ENCODE peak calls at places on chromosomes 2 and 18, in four cellular contexts. S is K562, M is A549, F is tibial nerve. Q is an unnamed sample.

GRCh38 chr18:25109484-25109883 is 242.5 kb downstream of the ZNF521 start:
- DNase-seq in F (no peak), S (no peak), M (no peak), Q (no peak)

GRCh38 chr2:151051584-151052220 is 210.0 kb downstream of the RBM43 start:
- DNase-seq in F (no peak), S (peak; percentile 42), M (peak; percentile 49), Q (no peak)

GRCh38 chr2:143732076-143732475 is 602.9 kb downstream of the ARHGAP15 start:
- DNase-seq in F (no peak), M (peak; percentile 4), S (no peak), Q (no peak)

GRCh38 chr2:88831792-88832248 is 140.3 kb downstream of the RPIA start:
- DNase-seq in F (no peak), M (peak; percentile 66), S (peak; percentile 62), Q (no peak)

GRCh38 chr2:52536929-52537460 is 1230.6 kb upstream of the CHAC2 start:
- DNase-seq in S (no peak), F (no peak), M (peak; percentile 16), Q (no peak)

GRCh38 chr2:41967426-41968181 is 80.2 kb upstream of the PKDCC start:
- DNase-seq in F (no peak), S (no peak), M (peak; percentile 28), Q (no peak)

GRCh38 chr2:177291701-177292100 is 27.2 kb upstream of the NFE2L2 start:
- DNase-seq in F (no peak), M (no peak), S (no peak), Q (no peak)

GRCh38 chr2:182522428-182522896 is 95.6 kb upstream of the PDE1A start:
- DNase-seq in F (no peak), M (no peak), S (no peak), Q (no peak)

GRCh38 chr2:85162746-85163301 is 29.6 kb downstream of the TCF7L1 start:
- DNase-seq in S (no peak), F (peak; percentile 19), M (no peak), Q (no peak)
- H3K4me3 ChIP-seq in S (no peak overlapping the region), F (no peak overlapping the region), M (no peak overlapping the region), Q (no peak overlapping the region)

GRCh38 chr2:135475128-135475527 is 55.9 kb downstream of the ZRANB3 start:
- DNase-seq in S (no peak), F (no peak), M (no peak), Q (no peak)

GRCh38 chr2:135471106-135471505 is 59.9 kb downstream of the ZRANB3 start:
- DNase-seq in F (no peak), M (no peak), S (no peak), Q (no peak)

GRCh38 chr2:135473567-135473966 is 57.5 kb downstream of the ZRANB3 start:
- DNase-seq in S (peak; percentile 38), F (no peak), M (peak; percentile 27), Q (no peak)
- TF ChIP-seq CTCF in S (peak; percentile 51), F (no peak), M (peak; percentile 50), Q (peak; percentile 5)

DNA sequence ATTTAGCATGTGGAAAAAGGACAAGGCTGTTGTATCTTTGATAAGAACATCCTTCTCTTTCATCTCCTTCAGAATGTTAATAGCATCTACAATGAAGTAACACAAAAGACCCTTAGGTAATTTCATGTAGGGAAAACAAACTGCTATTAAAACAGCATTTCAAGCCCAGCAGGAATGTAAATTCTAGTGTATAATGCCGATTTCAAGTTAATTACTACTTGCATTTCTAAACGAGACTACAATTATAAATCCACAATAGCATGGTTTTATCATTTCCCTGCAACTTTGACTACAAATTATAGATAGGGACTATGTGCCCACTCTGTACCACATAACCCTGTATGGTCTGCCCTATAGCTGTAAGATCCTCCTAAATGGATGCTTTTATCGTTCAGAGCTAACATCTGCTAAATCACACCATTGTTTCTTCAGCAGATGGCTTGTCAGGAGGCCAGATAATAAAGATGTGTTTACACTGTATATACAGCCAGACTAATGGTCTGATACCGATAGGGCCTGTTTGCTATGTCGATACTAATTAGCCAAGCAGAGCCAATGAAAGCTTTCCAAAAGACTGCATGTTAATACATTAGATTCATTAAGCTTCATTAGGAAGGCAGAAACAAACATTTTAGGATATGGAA is 51.9 kb downstream of the LRPPRC start:
- DNase-seq in F (no peak), S (no peak), M (no peak), Q (no peak)
- TF ChIP-seq EP300 in F (no peak), S (no peak), M (no peak), Q (no peak)

GRCh38 chr2:169358016-169358415 is 4.3 kb downstream of the LRP2 start:
- DNase-seq in M (no peak), F (no peak), S (no peak), Q (no peak)
- H3K4me3 ChIP-seq in M (no peak overlapping the region), F (no peak overlapping the region), S (no peak overlapping the region), Q (no peak overlapping the region)

GRCh38 chr2:187302619-187303018 is 145.4 kb downstream of the CALCRL start:
- DNase-seq in F (no peak), M (no peak), S (no peak), Q (no peak)

GRCh38 chr2:187302146-187302545 is 145.9 kb downstream of the CALCRL start:
- DNase-seq in S (no peak), M (no peak), F (no peak), Q (no peak)

GRCh38 chr2:187297806-187298205 is 150.2 kb downstream of the CALCRL start:
- DNase-seq in S (no peak), F (no peak), M (no peak), Q (no peak)

GRCh38 chr2:187296869-187297268 is 151.2 kb downstream of the CALCRL start:
- DNase-seq in M (no peak), F (no peak), S (no peak), Q (no peak)

GRCh38 chr2:187299122-187299906 is 148.7 kb downstream of the CALCRL start:
- DNase-seq in F (no peak), M (peak; percentile 5), S (no peak), Q (no peak)
- TF ChIP-seq CTCF in F (peak; percentile 27), M (peak; percentile 40), S (no peak), Q (no peak)

GRCh38 chr2:160254363-160254762 is 54.3 kb upstream of the ITGB6 start:
- DNase-seq in S (no peak), M (peak; percentile 36), F (no peak), Q (no peak)

GRCh38 chr2:160251566-160251965 is 51.5 kb upstream of the ITGB6 start:
- DNase-seq in S (no peak), M (no peak), F (no peak), Q (no peak)

GRCh38 chr2:160252278-160252887 is 52.3 kb upstream of the ITGB6 start:
- DNase-seq in F (no peak), M (peak; percentile 62), S (peak; percentile 37), Q (no peak)

GRCh38 chr2:160255401-160255800 is 55.3 kb upstream of the ITGB6 start:
- DNase-seq in S (no peak), F (no peak), M (no peak), Q (no peak)

DNA sequence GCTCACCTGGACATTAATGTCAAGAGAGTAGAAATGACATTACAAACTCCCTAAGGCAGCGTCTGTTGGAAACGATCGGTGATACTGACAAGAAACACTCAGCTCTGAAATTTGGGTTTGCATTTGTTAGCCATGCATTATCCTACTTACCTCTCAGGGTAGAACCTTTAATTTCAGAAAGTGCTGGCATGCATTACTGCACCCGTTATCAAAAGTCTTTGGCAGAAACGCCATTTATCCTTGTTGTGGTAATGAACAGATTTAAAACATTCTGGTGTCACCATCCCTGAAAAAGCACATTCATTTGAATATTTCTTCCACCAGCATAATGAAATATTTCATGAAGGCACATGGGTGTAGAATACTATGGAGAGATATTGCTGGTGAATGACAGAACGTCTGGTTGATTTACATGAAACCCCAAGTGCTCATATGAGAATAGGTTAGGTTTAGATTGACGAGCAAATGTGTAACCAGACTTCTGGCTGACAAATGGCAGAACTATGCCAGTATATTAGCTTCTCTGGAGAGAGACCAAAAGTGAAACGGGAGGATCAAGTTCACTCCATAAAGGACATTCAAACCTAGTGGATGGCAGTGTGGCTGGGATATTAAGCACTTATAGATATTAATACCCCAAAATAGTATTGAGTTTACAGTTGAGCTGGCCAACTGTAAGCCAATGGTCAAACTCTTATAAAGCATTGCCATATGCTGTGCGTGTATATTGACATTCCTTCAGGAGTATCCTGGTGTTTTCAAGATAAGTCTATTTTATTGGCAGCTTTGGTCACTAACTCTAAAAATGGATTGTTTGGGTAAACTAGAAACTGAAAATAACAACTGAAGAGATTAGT is 53.6 kb upstream of the ITGB6 start:
- DNase-seq in F (no peak), S (no peak), M (peak; percentile 65), Q (no peak)
- TF ChIP-seq EP300 in F (no peak), S (no peak), M (no peak), Q (no peak)

GRCh38 chr2:158745067-158745865 is 49.9 kb upstream of the DAPL1 start:
- DNase-seq in F (no peak), S (peak; percentile 32), M (peak; percentile 66), Q (no peak)
- H3K4me3 ChIP-seq in F (no peak overlapping the region), S (no peak overlapping the region), M (no peak overlapping the region), Q (no peak overlapping the region)

DNA sequence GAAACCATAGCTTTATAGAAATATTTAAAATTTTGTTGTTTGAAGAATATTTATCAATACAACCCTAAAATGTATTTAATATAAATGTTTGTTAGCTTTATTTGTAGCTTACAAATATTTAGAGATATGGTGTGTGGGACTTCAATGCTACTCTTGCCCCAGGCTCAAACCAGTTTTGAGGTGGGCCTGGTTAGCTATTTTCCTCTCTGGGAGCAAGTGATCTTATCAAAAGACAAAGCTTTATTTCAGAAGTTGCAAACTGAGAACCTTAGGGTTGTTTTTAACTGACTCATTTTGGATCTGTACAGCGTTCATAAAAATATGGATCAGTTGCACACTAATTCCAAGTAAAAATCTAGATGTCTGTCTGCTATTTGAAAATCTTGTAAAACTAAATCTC is 563.6 kb upstream of the CDH2 start:
- DNase-seq in M (no peak), F (no peak), S (no peak), Q (no peak)
- TF ChIP-seq CTCF in M (no peak), F (no peak), S (no peak), Q (no peak)

DNA sequence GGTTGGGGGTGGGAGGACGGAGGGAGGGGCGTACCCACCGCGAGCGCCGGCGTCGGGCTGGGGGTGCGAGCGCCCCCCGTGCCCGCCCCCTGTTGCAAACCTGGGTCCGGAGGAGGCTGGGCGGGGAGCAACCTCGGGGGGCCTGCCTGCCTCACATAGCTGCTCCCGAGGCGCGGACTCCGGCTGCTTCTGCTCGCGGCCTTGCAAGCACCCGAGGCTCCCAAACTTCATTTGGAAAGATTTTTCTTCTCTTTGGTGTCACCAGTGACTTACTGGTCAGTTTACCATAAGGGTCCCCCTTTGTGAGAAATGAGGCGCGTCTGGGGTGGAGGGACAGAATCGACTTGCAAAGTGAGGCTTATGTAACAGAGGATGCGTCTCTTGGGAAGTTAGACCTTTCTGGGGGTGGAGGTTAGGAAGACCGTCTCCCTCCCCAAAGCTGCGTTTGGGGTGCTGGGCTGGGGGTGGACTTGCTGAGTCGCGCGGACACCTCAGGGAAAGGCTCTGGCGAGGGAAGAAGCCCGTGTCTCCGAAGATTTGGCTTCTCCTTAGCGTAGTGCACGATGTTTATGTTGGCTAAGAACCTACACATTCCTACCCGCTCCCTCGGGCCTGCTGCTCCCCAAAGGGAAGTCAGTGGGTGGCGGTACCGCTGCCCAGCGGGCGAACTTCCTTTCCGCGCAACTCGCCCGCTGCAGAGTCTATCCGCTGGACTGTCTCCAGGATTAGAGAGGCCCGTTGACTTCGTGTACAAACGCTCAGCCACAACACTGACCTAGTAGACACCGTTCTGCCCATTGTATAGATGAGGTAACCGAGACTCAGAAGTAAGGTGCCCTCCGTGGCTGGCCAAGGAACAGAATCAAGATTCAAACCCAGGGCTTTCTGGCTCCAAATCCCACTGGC is 575 bp downstream of the TMEM37 start:
- DNase-seq in S (no peak), F (no peak), M (no peak), Q (no peak)
- TF ChIP-seq EP300 in S (no peak), F (no peak), M (no peak), Q (no peak)